ENCODE peak calls at places on chromosomes 1 and 21, in ten cellular contexts. S is psoas muscle, V is IMR-90, B is ascending aorta, R is GM12865, F is AG04450, A is esophagus squamous epithelium, Q is prostate gland, G is glutamatergic neuron, I is neural crest cell. E is an unnamed sample.

GRCh38 chr1:96388421-96389310 is 332.9 kb upstream of the PTBP2 start:
- DNase-seq in S (no peak), V (peak), B (no peak), R (no peak), F (peak), A (no peak), Q (no peak), G (no peak), I (no peak), E (no peak)

GRCh38 chr1:47709302-47710074 is 271.6 kb downstream of the FOXD2 start:
- DNase-seq in S (peak), V (no peak), B (no peak), R (no peak), F (no peak), A (no peak), Q (no peak), G (peak), I (peak), E (no peak)

GRCh38 chr1:1597275-1597930 is 2.5 kb downstream of the FNDC10 start:
- DNase-seq in S (no peak), V (no peak), B (no peak), R (peak), F (no peak), A (no peak), Q (no peak), G (no peak), I (no peak), E (no peak)

GRCh38 chr21:32212116-32212515 is 66.7 kb downstream of the MIS18A start:
- DNase-seq in S (no peak), V (no peak), B (no peak), R (no peak), F (no peak), A (no peak), Q (no peak), G (no peak), I (no peak), E (no peak)

GRCh38 chr1:23357112-23357908 is 12.3 kb downstream of the ZNF436 start:
- DNase-seq in S (no peak), V (no peak), B (no peak), R (no peak), F (no peak), A (no peak), Q (no peak), G (no peak), I (no peak), E (no peak)

GRCh38 chr21:38503588-38503987 is 5.3 kb upstream of the ERG start:
- DNase-seq in S (no peak), V (peak), B (peak), R (no peak), F (no peak), A (no peak), Q (no peak), G (no peak), I (no peak), E (no peak)

GRCh38 chr1:8864713-8865397 is 13.6 kb downstream of the ENO1 start:
- DNase-seq in S (no peak), V (no peak), B (no peak), R (no peak), F (no peak), A (no peak), Q (no peak), G (no peak), I (no peak), E (no peak)

GRCh38 chr1:221897312-221897711 is 155.4 kb upstream of the DUSP10 start:
- DNase-seq in S (no peak), V (peak), B (no peak), R (no peak), F (peak), A (no peak), Q (no peak), G (no peak), I (no peak), E (no peak)

GRCh38 chr1:38677311-38677710 is 182.3 kb downstream of the RRAGC start:
- DNase-seq in S (no peak), V (no peak), B (no peak), R (no peak), F (no peak), A (no peak), Q (no peak), G (no peak), I (no peak), E (no peak)

GRCh38 chr1:44316231-44316759 is 38.8 kb downstream of the ERI3 start:
- DNase-seq in S (no peak), V (no peak), B (no peak), R (peak), F (no peak), A (no peak), Q (no peak), G (no peak), I (no peak), E (no peak)

GRCh38 chr1:167706363-167706762 is 15.4 kb upstream of the MPZL1 start:
- DNase-seq in S (no peak), V (no peak), B (no peak), R (no peak), F (no peak), A (no peak), Q (no peak), G (no peak), I (no peak), E (no peak)

GRCh38 chr1:150237746-150238145 is 1.8 kb upstream of the ANP32E start:
- DNase-seq in S (no peak), V (no peak), B (peak), R (no peak), F (no peak), A (no peak), Q (no peak), G (no peak), I (no peak), E (no peak)

GRCh38 chr1:226491093-226491850 is 57.3 kb upstream of the STUM start:
- DNase-seq in S (no peak), V (no peak), B (no peak), R (no peak), F (no peak), A (no peak), Q (no peak), G (no peak), I (no peak), E (no peak)

GRCh38 chr1:67889940-67890567 is 56.8 kb upstream of the GNG12 start:
- DNase-seq in S (no peak), V (peak), B (no peak), R (peak), F (peak), A (no peak), Q (no peak), G (no peak), I (no peak), E (no peak)

GRCh38 chr1:3284691-3285090 is 169.8 kb upstream of the ARHGEF16 start:
- DNase-seq in S (no peak), V (no peak), B (no peak), R (no peak), F (no peak), A (no peak), Q (no peak), G (no peak), I (no peak), E (no peak)

GRCh38 chr1:117576236-117576635 is 29.6 kb upstream of the TENT5C start:
- DNase-seq in S (no peak), V (no peak), B (peak), R (no peak), F (no peak), A (no peak), Q (no peak), G (no peak), I (no peak), E (no peak)

DNA sequence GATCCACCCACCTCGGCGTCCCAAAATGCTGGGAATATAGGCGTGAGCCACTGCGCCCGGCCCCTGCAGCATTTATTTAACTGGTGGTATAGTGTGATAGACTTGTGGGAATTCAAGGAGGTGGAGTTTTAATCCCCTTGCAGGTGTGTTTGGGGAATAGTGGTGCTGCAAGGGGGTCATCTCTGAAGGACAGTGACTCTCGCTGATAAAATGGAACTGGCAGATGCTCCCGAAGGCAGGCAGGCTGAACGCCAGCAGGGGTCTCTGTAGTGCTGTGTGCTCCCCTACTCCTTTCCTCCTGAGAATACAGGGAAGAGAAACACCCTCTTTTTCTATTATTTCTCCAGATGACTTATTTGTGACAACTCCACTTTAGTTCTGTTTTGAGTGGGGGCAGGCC is 4.0 kb downstream of the OSCP1 start:
- DNase-seq in S (no peak), V (no peak), B (no peak), R (peak), F (no peak), A (no peak), Q (no peak), G (peak), I (peak), E (no peak)
- TF ChIP-seq CTCF in S (no peak), V (peak), B (no peak), R (peak), F (peak), A (no peak), Q (no peak), G (no peak), I (peak), E (no peak)

GRCh38 chr1:45752441-45753052 is 2.1 kb upstream of the IPP start:
- DNase-seq in S (no peak), V (peak), B (no peak), R (peak), F (no peak), A (no peak), Q (no peak), G (no peak), I (no peak), E (no peak)

GRCh38 chr1:45753248-45754037 is 3.0 kb upstream of the IPP start:
- DNase-seq in S (no peak), V (no peak), B (no peak), R (no peak), F (no peak), A (no peak), Q (no peak), G (no peak), I (no peak), E (no peak)

GRCh38 chr1:45746922-45747321 is 3.5 kb downstream of the IPP start:
- DNase-seq in S (no peak), V (no peak), B (no peak), R (no peak), F (no peak), A (no peak), Q (no peak), G (no peak), I (no peak), E (no peak)

GRCh38 chr1:45752014-45752413 is 1.6 kb upstream of the IPP start:
- DNase-seq in S (no peak), V (no peak), B (no peak), R (no peak), F (no peak), A (no peak), Q (no peak), G (no peak), I (no peak), E (no peak)

DNA sequence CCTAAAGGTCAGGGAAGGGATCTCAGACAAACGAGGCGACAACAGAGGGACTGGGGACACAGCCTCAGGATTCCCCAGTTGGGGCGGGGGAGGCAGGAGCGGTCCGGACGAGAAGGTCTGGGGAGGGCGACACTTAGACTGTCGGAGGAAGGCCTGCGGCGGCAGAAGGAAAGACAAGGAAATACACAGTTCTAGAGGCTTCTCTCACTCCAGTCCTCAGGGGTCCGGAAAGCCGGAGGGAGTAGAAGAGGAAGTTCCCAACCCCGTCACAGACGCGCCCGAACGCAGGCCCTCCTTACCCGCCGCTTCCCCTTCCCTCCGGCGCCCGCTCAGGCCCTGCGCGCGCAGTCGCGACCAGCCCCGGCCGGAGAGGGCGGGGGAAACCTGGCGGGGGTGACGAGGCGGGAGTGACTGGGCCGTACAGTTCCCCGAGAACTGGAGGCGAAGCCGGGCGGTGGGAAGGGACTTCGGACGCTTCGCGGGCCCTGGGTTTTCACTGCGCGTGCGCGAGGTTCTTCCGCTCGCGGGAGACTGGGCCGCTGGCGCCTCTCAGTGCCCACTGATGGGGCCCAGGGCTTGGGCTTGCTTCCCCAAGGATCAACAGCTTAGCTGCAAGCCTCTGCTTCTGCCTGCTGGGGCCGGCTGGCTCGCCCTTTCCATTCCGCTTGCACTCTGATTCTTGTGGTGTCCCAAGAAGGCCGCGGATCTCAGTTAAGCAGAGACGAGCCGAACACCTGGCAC is at the start of gene IPP:
- DNase-seq in S (peak), V (peak), B (peak), R (peak), F (peak), A (peak), Q (peak), G (peak), I (peak), E (peak)
- TF ChIP-seq CTCF in S (peak), V (peak), B (no peak), R (no peak), F (peak), A (no peak), Q (no peak), G (no peak), I (peak), E (no peak)

DNA sequence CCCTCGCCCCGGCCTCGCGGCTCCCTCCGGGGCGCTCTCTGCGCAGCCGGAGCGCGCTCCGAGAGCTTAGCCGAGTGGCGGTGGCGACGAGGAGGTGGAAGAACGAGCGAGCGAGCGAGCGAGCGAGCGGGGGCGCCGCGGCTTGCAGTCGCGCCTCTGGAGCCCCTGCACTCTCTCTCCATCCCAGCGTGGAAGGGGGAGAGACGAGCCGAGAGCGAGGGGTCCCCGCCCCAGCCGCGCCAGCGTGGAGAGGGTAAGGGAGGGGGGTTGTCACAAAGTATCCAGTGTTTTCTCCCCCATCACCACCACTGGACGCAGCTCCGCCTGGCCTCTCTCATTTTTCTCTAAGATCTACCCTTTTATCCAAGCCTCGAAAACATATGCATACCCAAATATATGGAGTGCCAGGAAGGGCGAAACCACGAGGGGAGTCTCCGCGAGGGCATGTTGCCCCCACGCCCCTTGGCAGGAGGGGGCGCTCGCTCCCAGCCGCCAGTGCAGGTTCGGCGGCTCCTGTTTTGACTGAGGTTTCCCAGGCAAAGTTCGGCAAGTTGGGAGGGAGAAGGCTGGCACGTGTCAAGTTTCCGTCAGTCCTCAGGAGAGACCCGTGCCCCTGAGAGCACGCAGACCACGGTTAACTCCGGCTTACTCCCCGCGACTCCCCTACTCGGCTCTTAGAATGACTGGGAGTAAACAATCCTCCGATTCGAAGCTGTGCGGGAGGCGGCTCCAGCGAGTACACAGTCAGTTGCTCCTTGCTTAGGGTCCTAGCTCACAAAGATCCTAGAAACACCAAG is 569 bp upstream of the DAB1 start:
- DNase-seq in S (peak), V (peak), B (no peak), R (no peak), F (no peak), A (no peak), Q (peak), G (peak), I (peak), E (no peak)
- TF ChIP-seq CTCF in S (peak), V (peak), B (no peak), R (no peak), F (peak), A (no peak), Q (no peak), G (peak), I (peak), E (no peak)

DNA sequence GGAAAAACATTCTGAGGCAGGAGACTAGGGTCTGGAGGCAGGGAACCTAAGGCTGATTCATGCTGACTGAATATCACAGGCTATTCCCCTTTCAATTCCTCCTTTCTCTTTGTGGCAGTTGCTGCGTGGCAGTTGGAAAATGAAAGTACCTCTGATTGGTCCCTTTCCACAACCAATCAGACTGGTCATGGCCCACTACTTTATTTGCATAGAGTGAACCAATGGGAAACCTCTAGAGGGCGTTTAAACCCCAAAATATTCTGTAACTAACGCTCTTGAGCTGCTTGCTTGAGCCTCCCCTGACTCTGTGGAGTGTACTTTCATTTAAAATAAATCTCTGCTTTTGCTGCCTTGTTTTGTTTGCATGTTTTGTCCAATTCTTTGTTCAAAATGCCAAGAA is 27.7 kb upstream of the VN1R5 start:
- DNase-seq in S (no peak), V (peak), B (no peak), R (no peak), F (no peak), A (no peak), Q (no peak), G (no peak), I (no peak), E (no peak)
- TF ChIP-seq CTCF in S (no peak), V (no peak), B (no peak), R (no peak), F (no peak), A (no peak), Q (no peak), G (no peak), I (no peak), E (no peak)

DNA sequence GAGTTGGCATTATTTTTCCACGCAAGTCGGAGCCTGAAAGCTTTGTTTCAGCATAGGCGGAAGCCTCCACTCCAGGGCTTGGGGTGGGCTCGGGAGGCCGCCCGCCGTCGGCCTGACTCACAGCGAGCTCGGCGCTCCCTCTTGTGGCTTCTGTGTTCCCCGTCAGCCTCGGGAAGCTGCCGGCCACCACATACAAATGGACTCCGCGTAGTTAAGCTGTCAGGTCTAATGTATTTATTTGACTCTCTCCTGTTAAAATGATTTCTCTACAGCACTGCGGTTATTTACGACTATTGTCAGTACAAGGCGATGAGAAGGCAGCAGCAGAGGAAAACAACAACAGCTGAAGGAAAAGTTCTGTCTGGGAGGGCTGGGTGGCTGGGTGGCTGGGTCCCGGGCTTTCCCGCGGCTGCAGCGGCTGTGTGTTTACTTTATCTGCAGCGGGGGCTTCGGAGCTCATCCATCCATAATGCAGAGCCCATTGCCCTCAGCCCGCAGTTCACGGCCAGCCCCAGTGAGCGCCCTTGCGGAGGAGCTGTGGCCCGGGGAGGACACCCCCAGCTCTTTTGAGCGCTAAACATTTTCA is 375.7 kb upstream of the CAMK1G start:
- DNase-seq in S (peak), V (peak), B (peak), R (peak), F (peak), A (no peak), Q (peak), G (peak), I (peak), E (no peak)
- TF ChIP-seq CTCF in S (peak), V (peak), B (peak), R (peak), F (peak), A (peak), Q (no peak), G (peak), I (peak), E (no peak)